ENCODE peak calls at places on chromosomes 3 and 15, in four cellular contexts. One of them, this sample, is unnamed.

GRCh38 chr15:93138681-93139080 is 49.7 kb upstream of the RGMA start:
- DNase-seq in endodermal cell: no peak
- DNase-seq in mammary epithelial cell: no peak
- DNase-seq in PC-3: no peak
- DNase-seq in this sample: no peak

GRCh38 chr3:164515256-164515655 is 563.0 kb downstream of the SI start:
- DNase-seq in mammary epithelial cell: no peak
- DNase-seq in endodermal cell: no peak
- DNase-seq in PC-3: no peak
- DNase-seq in this sample: no peak

GRCh38 chr3:118128886-118129285 is 905.8 kb downstream of the IGSF11 start:
- DNase-seq in endodermal cell: no peak
- DNase-seq in mammary epithelial cell: peak; percentile 82
- DNase-seq in PC-3: peak; percentile 60
- DNase-seq in this sample: no peak

GRCh38 chr3:195001961-195002861 is 268.7 kb downstream of the XXYLT1 start:
- DNase-seq in mammary epithelial cell: peak; percentile 52
- DNase-seq in PC-3: peak; percentile 87
- DNase-seq in endodermal cell: peak; percentile 87
- DNase-seq in this sample: peak; percentile 11

GRCh38 chr3:107206945-107207344 is 170.3 kb upstream of the CCDC54 start:
- DNase-seq in mammary epithelial cell: no peak
- DNase-seq in PC-3: no peak
- DNase-seq in endodermal cell: no peak
- DNase-seq in this sample: no peak

GRCh38 chr3:47019201-47019600 is 39.7 kb downstream of the NBEAL2 start:
- DNase-seq in mammary epithelial cell: peak; percentile 58
- DNase-seq in PC-3: peak; percentile 26
- DNase-seq in endodermal cell: no peak
- DNase-seq in this sample: no peak

GRCh38 chr3:13654330-13655073 is 105.6 kb downstream of the FBLN2 start:
- DNase-seq in mammary epithelial cell: no peak
- DNase-seq in PC-3: no peak
- DNase-seq in endodermal cell: no peak
- DNase-seq in this sample: no peak

GRCh38 chr15:47661661-47662180 is 55.6 kb upstream of the SEMA6D start:
- DNase-seq in PC-3: no peak
- DNase-seq in endodermal cell: no peak
- DNase-seq in mammary epithelial cell: no peak
- DNase-seq in this sample: no peak

GRCh38 chr3:124895756-124896155 is 8.6 kb upstream of the ITGB5 start:
- DNase-seq in PC-3: no peak
- DNase-seq in endodermal cell: no peak
- DNase-seq in mammary epithelial cell: no peak
- DNase-seq in this sample: no peak

GRCh38 chr3:64650710-64651109 is 37.1 kb downstream of the ADAMTS9 start:
- DNase-seq in mammary epithelial cell: no peak
- DNase-seq in PC-3: no peak
- DNase-seq in endodermal cell: peak; percentile 46
- DNase-seq in this sample: peak; percentile 16

GRCh38 chr3:38627956-38628355 is 21.5 kb downstream of the SCN5A start:
- DNase-seq in mammary epithelial cell: no peak
- DNase-seq in endodermal cell: peak; percentile 95
- DNase-seq in PC-3: peak; percentile 45
- DNase-seq in this sample: peak; percentile 10

GRCh38 chr3:100575704-100576103 is 33.7 kb upstream of the ADGRG7 start:
- DNase-seq in endodermal cell: no peak
- DNase-seq in mammary epithelial cell: no peak
- DNase-seq in PC-3: no peak
- DNase-seq in this sample: no peak

GRCh38 chr3:187368251-187368733 is at the start of gene RTP4:
- DNase-seq in PC-3: peak; percentile 7
- DNase-seq in endodermal cell: no peak
- DNase-seq in mammary epithelial cell: peak; percentile 74
- DNase-seq in this sample: no peak

GRCh38 chr3:143000525-143000924 is 845 bp upstream of the U2SURP start:
- DNase-seq in PC-3: peak; percentile 66
- DNase-seq in mammary epithelial cell: peak; percentile 76
- DNase-seq in endodermal cell: peak; percentile 55
- DNase-seq in this sample: peak; percentile 31

GRCh38 chr3:39146083-39146501 is 7.3 kb downstream of the CSRNP1 start:
- DNase-seq in mammary epithelial cell: no peak
- DNase-seq in endodermal cell: peak; percentile 49
- DNase-seq in PC-3: no peak
- DNase-seq in this sample: no peak

GRCh38 chr3:143970773-143971366 is 753 bp upstream of the DIPK2A start:
- DNase-seq in mammary epithelial cell: peak; percentile 37
- DNase-seq in endodermal cell: peak; percentile 89
- DNase-seq in PC-3: peak; percentile 30
- DNase-seq in this sample: peak; percentile 45

GRCh38 chr3:13770390-13771169 is 109.3 kb downstream of the WNT7A start:
- DNase-seq in mammary epithelial cell: no peak
- DNase-seq in endodermal cell: peak; percentile 87
- DNase-seq in PC-3: peak; percentile 49
- DNase-seq in this sample: no peak

GRCh38 chr15:63292771-63293170 is 15.4 kb downstream of the APH1B start:
- DNase-seq in endodermal cell: no peak
- DNase-seq in PC-3: no peak
- DNase-seq in mammary epithelial cell: no peak
- DNase-seq in this sample: peak; percentile 59

GRCh38 chr3:174949523-174949922 is 90.4 kb downstream of the NAALADL2 start:
- DNase-seq in mammary epithelial cell: peak; percentile 70
- DNase-seq in endodermal cell: no peak
- DNase-seq in PC-3: peak; percentile 85
- DNase-seq in this sample: peak; percentile 95

GRCh38 chr15:93987068-93987467 is 244.3 kb upstream of the MCTP2 start:
- DNase-seq in mammary epithelial cell: no peak
- DNase-seq in endodermal cell: no peak
- DNase-seq in PC-3: no peak
- DNase-seq in this sample: no peak

GRCh38 chr3:17891139-17891850 is 148.9 kb upstream of the TBC1D5 start:
- DNase-seq in mammary epithelial cell: peak; percentile 23
- DNase-seq in PC-3: peak; percentile 72
- DNase-seq in endodermal cell: no peak
- DNase-seq in this sample: no peak

GRCh38 chr15:77859491-77860060 is 217.9 kb downstream of the TBC1D2B start:
- DNase-seq in endodermal cell: peak; percentile 84
- DNase-seq in mammary epithelial cell: no peak
- DNase-seq in PC-3: no peak
- DNase-seq in this sample: no peak

DNA sequence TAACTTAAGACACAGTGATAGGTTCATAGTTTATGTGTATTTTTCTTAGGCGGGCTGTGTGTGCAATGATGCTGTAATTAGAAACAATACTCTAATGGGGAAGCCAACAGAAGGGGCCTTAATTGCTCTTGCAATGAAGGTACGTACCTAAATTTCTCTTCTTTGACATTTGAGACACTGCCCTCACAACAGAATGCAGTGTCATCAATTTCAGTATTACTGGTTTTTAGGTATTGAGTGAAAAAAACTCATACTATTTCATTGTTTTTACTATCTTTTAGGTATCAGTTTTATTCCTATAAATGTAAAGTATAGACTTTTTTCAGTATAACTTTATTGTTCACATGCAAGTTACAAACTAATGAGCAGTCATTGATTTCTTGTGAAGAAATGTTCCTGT is 59.3 kb downstream of the ASTE1 start:
- DNase-seq in mammary epithelial cell: no peak
- DNase-seq in endodermal cell: no peak
- DNase-seq in PC-3: no peak
- DNase-seq in this sample: no peak
- TF ChIP-seq CTCF in mammary epithelial cell: no peak
- TF ChIP-seq CTCF in endodermal cell: no peak
- TF ChIP-seq CTCF in PC-3: no peak
- TF ChIP-seq CTCF in this sample: no peak

GRCh38 chr3:112417696-112418318 is 81.5 kb downstream of the BTLA start:
- DNase-seq in endodermal cell: no peak
- DNase-seq in PC-3: no peak
- DNase-seq in mammary epithelial cell: no peak
- DNase-seq in this sample: no peak
- H3K27ac ChIP-seq in endodermal cell: no peak overlapping the region
- H3K27ac ChIP-seq in PC-3: no peak overlapping the region
- H3K27ac ChIP-seq in mammary epithelial cell: no peak overlapping the region
- H3K27ac ChIP-seq in this sample: no peak overlapping the region

DNA sequence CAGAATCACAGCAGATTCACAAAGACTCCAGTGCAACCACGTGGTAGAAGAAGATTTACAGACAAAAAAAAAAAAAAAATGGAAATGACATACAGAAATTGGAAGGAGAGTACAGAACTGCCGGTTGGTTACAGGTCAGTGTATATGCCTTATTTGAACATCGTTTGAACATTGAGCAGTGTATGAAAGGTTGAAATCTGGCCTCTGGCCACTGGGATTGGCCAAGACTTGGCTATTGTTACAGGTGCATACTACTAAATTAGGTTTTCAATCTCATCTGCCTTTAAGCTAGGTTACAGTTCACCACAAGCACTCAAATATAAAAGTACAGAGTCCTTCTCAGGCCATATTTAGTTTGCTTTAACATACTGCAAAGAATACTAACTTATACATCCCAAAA is 59.8 kb downstream of the THBS1 start:
- DNase-seq in PC-3: peak; percentile 17
- DNase-seq in mammary epithelial cell: no peak
- DNase-seq in endodermal cell: no peak
- DNase-seq in this sample: no peak
- TF ChIP-seq CTCF in PC-3: no peak
- TF ChIP-seq CTCF in mammary epithelial cell: no peak
- TF ChIP-seq CTCF in endodermal cell: no peak
- TF ChIP-seq CTCF in this sample: no peak

DNA sequence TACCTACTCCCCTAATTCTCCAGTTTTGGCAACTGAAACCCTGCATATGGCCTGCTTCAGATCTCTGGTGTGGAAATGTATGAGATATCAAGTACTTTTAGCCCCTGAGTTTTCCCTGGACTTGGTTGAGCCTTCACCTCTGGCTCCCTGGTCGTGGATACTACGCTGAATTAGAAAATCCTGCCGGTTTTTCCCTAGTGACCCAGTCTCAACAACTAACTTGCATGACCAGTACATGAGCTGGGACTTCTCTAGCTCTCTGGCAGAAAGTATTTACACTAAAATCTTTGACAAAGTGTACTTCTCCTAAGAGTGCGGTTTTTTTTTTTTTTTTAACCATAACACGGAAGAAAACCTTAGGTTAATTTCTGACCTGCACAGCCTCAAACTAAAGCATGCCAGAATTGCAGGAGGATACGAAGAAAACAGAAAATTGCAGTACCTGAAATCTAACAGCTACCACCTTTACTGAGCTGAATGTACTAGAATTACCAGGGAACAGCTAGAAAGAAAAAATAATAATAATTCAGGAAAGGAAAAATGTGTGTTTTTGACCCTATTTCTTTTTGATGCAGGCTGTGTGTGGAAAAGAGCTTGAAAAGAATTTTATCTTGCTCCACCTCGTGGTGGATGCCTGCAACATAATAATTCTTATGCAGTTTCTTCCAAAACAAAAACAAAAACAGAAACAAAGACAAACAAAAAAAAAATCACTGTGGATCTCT is 165.6 kb downstream of the GMNC start:
- DNase-seq in endodermal cell: no peak
- DNase-seq in PC-3: peak; percentile 54
- DNase-seq in mammary epithelial cell: no peak
- DNase-seq in this sample: no peak
- H3K27ac ChIP-seq in endodermal cell: no peak overlapping the region
- H3K27ac ChIP-seq in PC-3: no peak overlapping the region
- H3K27ac ChIP-seq in mammary epithelial cell: no peak overlapping the region
- H3K27ac ChIP-seq in this sample: no peak overlapping the region

DNA sequence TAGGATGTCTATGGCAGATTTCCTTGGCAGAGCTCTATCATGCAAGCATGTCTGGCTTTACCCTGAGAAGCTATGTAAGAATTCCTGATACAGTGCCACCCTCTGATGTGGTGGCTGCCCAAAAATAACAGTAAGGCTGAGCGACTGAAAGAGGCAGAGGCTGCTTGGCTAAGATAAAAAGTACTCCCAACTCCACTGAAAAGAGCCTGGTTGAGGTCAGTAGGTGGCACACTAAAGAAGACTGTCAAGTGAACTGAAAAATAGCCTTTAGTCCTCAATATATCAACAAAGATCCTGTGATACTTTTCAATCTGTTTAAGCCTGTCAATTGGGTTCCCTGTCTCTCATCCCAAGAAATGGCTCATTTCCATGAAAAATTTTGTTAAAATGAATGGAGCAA is 31.7 kb downstream of the BTLA start:
- DNase-seq in endodermal cell: no peak
- DNase-seq in mammary epithelial cell: no peak
- DNase-seq in PC-3: no peak
- DNase-seq in this sample: no peak
- TF ChIP-seq CTCF in endodermal cell: no peak
- TF ChIP-seq CTCF in mammary epithelial cell: no peak
- TF ChIP-seq CTCF in PC-3: no peak
- TF ChIP-seq CTCF in this sample: no peak

DNA sequence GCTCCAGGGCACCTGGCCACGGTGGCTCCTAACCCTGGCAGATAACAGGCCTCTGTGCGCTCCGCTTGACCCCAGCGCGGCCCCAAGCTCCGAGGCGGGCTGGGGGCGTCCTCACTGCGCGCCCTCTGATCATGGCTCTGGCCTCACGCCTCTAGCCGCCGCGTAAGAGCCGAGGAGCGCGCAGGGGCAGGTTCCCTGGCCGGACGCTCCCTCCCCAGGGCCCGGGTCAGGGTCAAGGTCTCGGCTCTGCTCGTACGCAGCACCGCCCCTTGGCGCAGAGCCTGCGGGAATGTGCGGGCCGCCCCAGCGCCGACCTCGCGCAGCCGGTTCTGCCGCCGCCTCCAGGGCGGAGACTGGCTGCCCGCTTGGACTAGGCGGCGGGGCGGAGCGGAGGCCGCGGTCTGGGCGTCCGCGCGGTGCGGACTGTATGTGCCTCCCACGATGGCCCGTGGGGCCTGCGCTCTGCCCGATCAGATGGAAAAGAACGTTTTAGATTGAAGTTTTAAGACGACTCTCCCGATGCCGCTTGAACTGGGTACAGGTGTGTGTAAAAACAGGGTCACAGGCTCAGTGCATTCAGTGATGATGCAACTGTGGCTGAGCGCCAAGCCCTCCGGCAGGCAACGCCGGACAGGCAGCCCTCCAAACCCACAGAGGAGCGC is 40.8 kb downstream of the CHST14 start:
- DNase-seq in PC-3: peak; percentile 72
- DNase-seq in endodermal cell: peak; percentile 93
- DNase-seq in mammary epithelial cell: peak; percentile 40
- DNase-seq in this sample: no peak
- H3K27ac ChIP-seq in PC-3: no peak overlapping the region
- H3K27ac ChIP-seq in endodermal cell: no peak overlapping the region
- H3K27ac ChIP-seq in mammary epithelial cell: no peak overlapping the region
- H3K27ac ChIP-seq in this sample: no peak overlapping the region

GRCh38 chr3:134126153-134126552 is 96.4 kb upstream of the SLCO2A1 start:
- DNase-seq in mammary epithelial cell: no peak
- DNase-seq in endodermal cell: no peak
- DNase-seq in PC-3: peak; percentile 29
- DNase-seq in this sample: no peak
- TF ChIP-seq CTCF in mammary epithelial cell: peak; percentile 35
- TF ChIP-seq CTCF in endodermal cell: peak; percentile 57
- TF ChIP-seq CTCF in PC-3: peak; percentile 50
- TF ChIP-seq CTCF in this sample: peak; percentile 51

This sample was measured in brain microvascular endothelial cell.